ENCODE peak calls at places on chromosomes 12 and 14, in five cellular contexts. M is WERI-Rb-1; T is HepG2; C is CD4-positive, alpha-beta memory T cell; A is ovary. I is an unnamed sample.

GRCh38 chr14:47040490-47040889 is 388.9 kb upstream of the RPL10L start:
- DNase-seq in M (peak; percentile 61), T (peak; percentile 3), C (no peak), A (no peak), I (no peak)

GRCh38 chr12:98022961-98023360 is 492.4 kb upstream of the TMPO start:
- DNase-seq in M (no peak), T (no peak), C (no peak), A (no peak), I (no peak)

GRCh38 chr14:45251912-45252311 is 1.1 kb downstream of the MIS18BP1 start:
- DNase-seq in M (no peak), T (peak; percentile 16), C (peak; percentile 21), A (no peak), I (no peak)

GRCh38 chr12:10214131-10214876 is 1.6 kb downstream of the GABARAPL1 start:
- DNase-seq in M (no peak), T (no peak), C (no peak), A (no peak), I (no peak)

GRCh38 chr12:116123511-116124258 is 153.8 kb downstream of the MED13L start:
- DNase-seq in M (peak; percentile 56), T (no peak), C (no peak), A (no peak), I (peak; percentile 55)

GRCh38 chr12:101832030-101832429 is 1.3 kb upstream of the GNPTAB start:
- DNase-seq in M (no peak), T (no peak), C (no peak), A (no peak), I (no peak)

GRCh38 chr14:70073924-70074566 is 114.7 kb downstream of the SLC8A3 start:
- DNase-seq in M (peak; percentile 74), T (peak; percentile 87), C (no peak), A (peak; percentile 32), I (peak; percentile 63)

GRCh38 chr12:45200497-45201043 is 15.3 kb upstream of the ANO6 start:
- DNase-seq in M (no peak), T (peak; percentile 48), C (no peak), A (no peak), I (no peak)

GRCh38 chr14:34124585-34124984 is 173.7 kb upstream of the EGLN3 start:
- DNase-seq in M (no peak), T (no peak), C (no peak), A (no peak), I (no peak)

GRCh38 chr12:104596128-104596799 is 139.5 kb downstream of the CHST11 start:
- DNase-seq in M (no peak), T (no peak), C (no peak), A (no peak), I (peak; percentile 64)

GRCh38 chr12:4824415-4824814 is 85.3 kb upstream of the KCNA1 start:
- DNase-seq in M (no peak), T (no peak), C (no peak), A (no peak), I (no peak)

GRCh38 chr12:58920102-58920955 is at the start of gene LRIG3:
- DNase-seq in M (peak; percentile 84), T (peak; percentile 76), C (no peak), A (peak; percentile 95), I (peak; percentile 93)

GRCh38 chr12:14775652-14776020 is 27.6 kb downstream of the WBP11 start:
- DNase-seq in M (no peak), T (no peak), C (no peak), A (no peak), I (no peak)

GRCh38 chr12:105279460-105280056 is 43.6 kb upstream of the APPL2 start:
- DNase-seq in M (peak; percentile 39), T (peak; percentile 22), C (peak; percentile 41), A (no peak), I (no peak)

DNA sequence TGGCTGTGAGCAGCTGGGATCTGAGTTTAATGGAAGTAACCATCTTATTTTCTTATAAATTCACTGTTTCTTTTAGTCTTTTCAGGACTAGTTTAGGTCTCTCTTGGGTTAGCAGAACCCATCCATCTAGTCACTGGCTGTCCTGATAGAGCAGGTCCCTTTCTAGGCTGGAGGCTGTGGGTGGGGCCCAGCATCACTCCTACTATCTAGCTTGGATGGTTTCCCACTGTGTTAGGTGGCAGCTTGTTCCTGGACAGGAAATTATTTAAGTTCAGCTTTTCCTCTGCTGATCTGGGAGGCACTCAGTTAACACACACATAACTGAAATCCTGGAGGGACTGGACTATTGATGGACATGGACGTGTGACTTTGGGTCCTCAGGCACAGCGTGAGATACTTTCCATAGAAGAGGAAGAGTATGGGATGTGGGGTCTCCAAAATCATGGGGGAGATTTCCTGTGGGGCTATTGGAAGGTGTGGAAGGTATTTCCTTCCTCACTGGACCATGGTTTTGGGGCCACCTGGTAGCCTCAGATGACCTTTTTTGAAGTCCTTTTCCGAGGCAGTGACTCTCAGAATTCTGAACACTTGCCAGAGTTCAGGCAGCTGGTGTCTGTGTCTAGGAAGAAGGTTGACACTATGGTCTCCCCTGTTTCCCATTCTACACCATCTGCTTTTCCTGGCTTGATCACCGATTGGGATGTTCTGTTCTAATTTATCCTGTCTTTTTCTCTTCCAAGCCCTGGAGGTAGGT is 11.4 kb upstream of the PLEKHG3 start:
- DNase-seq in M (no peak), T (no peak), C (no peak), A (no peak), I (peak; percentile 70)
- H3K27ac ChIP-seq in M (no peak overlapping the region), T (no peak overlapping the region), C (no peak overlapping the region), A (no peak overlapping the region), I (peak overlapping the region; percentile 2)

GRCh38 chr12:62196146-62196545 is 64.1 kb upstream of the USP15 start:
- DNase-seq in M (no peak), T (no peak), C (no peak), A (no peak), I (no peak)
- H3K27ac ChIP-seq in M (no peak overlapping the region), T (no peak overlapping the region), C (no peak overlapping the region), A (no peak overlapping the region), I (no peak overlapping the region)

GRCh38 chr14:93114713-93115068 is 1.0 kb downstream of the ITPK1 start:
- DNase-seq in M (no peak), T (no peak), C (no peak), A (peak; percentile 61), I (peak; percentile 77)

GRCh38 chr14:93115069-93115919 is 431 bp downstream of the ITPK1 start:
- DNase-seq in M (peak; percentile 89), T (peak; percentile 63), C (peak; percentile 89), A (peak; percentile 90), I (peak; percentile 92)

GRCh38 chr14:93114068-93114710 is 1.5 kb downstream of the ITPK1 start:
- DNase-seq in M (no peak), T (no peak), C (peak; percentile 5), A (peak; percentile 51), I (no peak)

GRCh38 chr14:93115920-93116675 is at the start of gene ITPK1:
- DNase-seq in M (peak; percentile 72), T (peak; percentile 24), C (peak; percentile 69), A (peak; percentile 73), I (peak; percentile 86)

GRCh38 chr14:93116676-93117200 is 1.0 kb upstream of the ITPK1 start:
- DNase-seq in M (no peak), T (no peak), C (no peak), A (no peak), I (no peak)
- H3K27ac ChIP-seq in M (peak overlapping the region; percentile 94), T (peak overlapping the region; percentile 49), C (peak overlapping the region; percentile 79), A (peak overlapping the region; percentile 99), I (peak overlapping the region; percentile 68)

DNA sequence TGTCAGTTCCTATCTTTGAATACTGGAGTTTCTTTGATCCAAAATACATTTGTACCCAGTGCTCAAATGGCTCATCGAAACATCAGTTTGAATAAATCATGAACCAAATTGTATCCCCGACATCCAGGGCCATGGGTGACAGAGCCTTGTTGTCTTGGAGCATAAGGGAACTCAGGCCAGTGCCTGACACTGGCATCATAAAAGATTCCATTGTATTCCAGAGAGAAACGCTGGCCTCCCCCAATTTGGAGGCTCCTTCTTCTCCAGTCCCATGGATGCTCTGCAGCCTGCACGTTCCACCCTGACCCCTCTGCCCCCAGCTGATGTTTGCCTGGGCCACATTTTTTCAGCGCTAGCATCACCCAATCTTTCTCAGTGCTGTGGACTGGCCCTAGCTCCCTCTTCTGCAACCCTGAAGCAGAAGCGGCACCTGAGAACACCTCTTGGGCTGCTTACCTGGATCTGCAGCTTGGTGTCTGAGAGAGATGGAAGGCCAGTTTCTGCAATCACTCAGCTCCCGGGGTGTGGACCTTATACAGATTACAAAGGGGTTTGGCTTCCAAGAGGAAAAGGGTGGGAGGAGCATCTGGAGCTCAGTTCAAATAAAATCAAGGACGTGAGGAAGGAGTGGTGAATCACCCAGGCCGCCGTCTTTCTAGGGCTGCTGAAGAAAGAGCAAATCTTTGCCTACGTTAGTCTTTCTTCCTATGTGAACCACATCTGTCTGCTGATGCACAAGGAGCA is at the start of gene RNASE1:
- DNase-seq in M (no peak), T (peak; percentile 33), C (no peak), A (peak; percentile 59), I (peak; percentile 72)
- H3K27ac ChIP-seq in M (no peak within 1 kb of the TSS), T (no peak within 1 kb of the TSS), C (no peak within 1 kb of the TSS), A (peak within 1 kb of the TSS; percentile 58), I (peak within 1 kb of the TSS; percentile 84)

GRCh38 chr12:32069731-32070130 is 36.9 kb upstream of the BICD1 start:
- DNase-seq in M (peak; percentile 78), T (no peak), C (no peak), A (no peak), I (no peak)
- H3K27ac ChIP-seq in M (peak overlapping the region; percentile 47), T (no peak overlapping the region), C (no peak overlapping the region), A (no peak overlapping the region), I (no peak overlapping the region)

GRCh38 chr12:46804054-46804453 is 21.7 kb downstream of the SLC38A4 start:
- DNase-seq in M (no peak), T (no peak), C (no peak), A (no peak), I (no peak)
- H3K27ac ChIP-seq in M (no peak overlapping the region), T (no peak overlapping the region), C (no peak overlapping the region), A (no peak overlapping the region), I (no peak overlapping the region)

DNA sequence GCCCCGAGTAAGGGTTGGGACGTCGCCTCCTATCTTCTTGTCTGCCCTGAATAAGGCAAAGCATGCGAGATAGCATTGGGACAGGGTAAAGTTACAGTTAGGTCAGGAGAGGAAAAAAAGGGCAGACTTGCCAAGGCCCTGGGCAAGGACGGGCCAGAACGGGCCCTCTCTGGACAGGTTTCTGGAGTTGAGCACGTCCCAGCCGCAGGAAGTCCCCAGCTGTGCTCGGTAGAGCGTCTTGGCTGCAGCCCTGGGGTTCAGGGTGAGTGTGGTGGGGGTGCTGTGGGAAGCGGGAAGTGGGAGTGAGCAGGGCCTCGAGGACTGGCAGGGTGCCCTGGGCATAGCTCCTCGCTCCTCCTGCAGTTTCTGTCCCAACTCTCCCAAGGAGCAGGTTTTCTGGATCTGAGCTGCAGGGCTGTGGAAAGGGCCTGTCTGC is 5.4 kb downstream of the RPS6KL1 start:
- DNase-seq in M (no peak), T (no peak), C (no peak), A (peak; percentile 89), I (peak; percentile 93)
- H3K27ac ChIP-seq in M (no peak overlapping the region), T (no peak overlapping the region), C (no peak overlapping the region), A (no peak overlapping the region), I (peak overlapping the region; percentile 63)

DNA sequence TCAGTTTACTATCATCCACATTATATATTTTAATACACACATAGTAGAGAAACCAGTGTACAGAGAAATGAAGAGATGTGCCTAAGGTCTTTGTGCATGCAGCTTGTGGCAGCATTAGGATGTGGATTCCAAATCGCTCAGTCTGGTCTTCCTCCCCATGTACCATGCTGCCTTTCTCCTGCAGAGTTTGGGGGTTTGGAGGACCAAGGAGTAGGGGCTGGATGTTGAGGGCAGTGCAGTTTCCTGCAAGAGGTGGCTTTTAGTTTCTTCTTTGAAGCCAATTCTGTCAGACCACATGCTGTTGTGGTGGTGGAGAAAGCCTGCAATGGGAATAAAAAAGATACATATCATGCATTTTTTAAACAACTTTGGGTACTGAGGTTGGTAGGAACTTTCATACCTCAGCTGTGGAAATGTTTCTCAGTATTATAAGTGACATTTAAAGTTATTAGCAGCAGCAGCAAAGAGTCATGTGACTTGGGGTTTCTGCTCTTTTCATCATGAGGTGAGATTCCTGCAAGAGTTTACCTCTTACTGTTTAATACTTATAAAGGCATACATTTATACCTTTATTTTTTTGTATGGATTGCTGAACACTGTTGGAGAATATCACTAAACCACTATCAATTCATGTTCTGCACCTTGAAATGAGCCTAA is 34.4 kb downstream of the TESPA1 start:
- DNase-seq in M (no peak), T (no peak), C (no peak), A (no peak), I (no peak)
- H3K27ac ChIP-seq in M (no peak overlapping the region), T (no peak overlapping the region), C (no peak overlapping the region), A (no peak overlapping the region), I (no peak overlapping the region)